ENCODE peak calls at places on chromosome 19, in four cellular contexts. S is HFF-Myc, W is AG04449, H is cardiac muscle cell. O is an unnamed sample.

GRCh38 chr19:40592170-40592569 is 9.0 kb upstream of the LTBP4 start:
- DNase-seq in H (peak), S (no peak), W (no peak), O (no peak)

GRCh38 chr19:10102787-10103236 is 334 bp upstream of the ANGPTL6 start:
- DNase-seq in S (no peak), H (no peak), W (no peak), O (no peak)

GRCh38 chr19:31350693-31351211 is 1.5 kb upstream of the TSHZ3 start:
- DNase-seq in W (no peak), H (peak), S (no peak), O (no peak)

GRCh38 chr19:49502866-49503581 is 6.8 kb downstream of the RPS11 start:
- DNase-seq in H (peak), S (peak), W (no peak), O (peak)

GRCh38 chr19:23101241-23101640 is 15.6 kb upstream of the ZNF730 start:
- DNase-seq in S (no peak), W (no peak), H (no peak), O (no peak)

GRCh38 chr19:1650627-1651009 is 1.8 kb downstream of the TCF3 start:
- DNase-seq in S (no peak), H (peak), W (no peak), O (no peak)

GRCh38 chr19:14369399-14370168 is 11.7 kb upstream of the ADGRE5 start:
- DNase-seq in H (peak), S (no peak), W (no peak), O (no peak)

GRCh38 chr19:5321851-5322681 is 18.5 kb downstream of the PTPRS start:
- DNase-seq in H (peak), S (no peak), W (no peak), O (no peak)

GRCh38 chr19:31269425-31270127 is 79.7 kb downstream of the TSHZ3 start:
- DNase-seq in H (no peak), W (no peak), S (no peak), O (no peak)

GRCh38 chr19:1312732-1313694 is 27.3 kb downstream of the EFNA2 start:
- DNase-seq in S (no peak), H (no peak), W (no peak), O (no peak)

GRCh38 chr19:35919306-35919705 is 11.2 kb upstream of the TYROBP start:
- DNase-seq in H (no peak), W (no peak), S (no peak), O (no peak)

GRCh38 chr19:56309511-56310185 is 5.0 kb downstream of the ZSCAN5A start:
- DNase-seq in H (peak), W (no peak), S (no peak), O (no peak)

GRCh38 chr19:15702590-15702930 is 25.3 kb upstream of the OR10H2 start:
- DNase-seq in S (peak), H (no peak), W (peak), O (no peak)
- TF ChIP-seq CTCF in S (no peak), H (no peak), W (no peak), O (no peak)

DNA sequence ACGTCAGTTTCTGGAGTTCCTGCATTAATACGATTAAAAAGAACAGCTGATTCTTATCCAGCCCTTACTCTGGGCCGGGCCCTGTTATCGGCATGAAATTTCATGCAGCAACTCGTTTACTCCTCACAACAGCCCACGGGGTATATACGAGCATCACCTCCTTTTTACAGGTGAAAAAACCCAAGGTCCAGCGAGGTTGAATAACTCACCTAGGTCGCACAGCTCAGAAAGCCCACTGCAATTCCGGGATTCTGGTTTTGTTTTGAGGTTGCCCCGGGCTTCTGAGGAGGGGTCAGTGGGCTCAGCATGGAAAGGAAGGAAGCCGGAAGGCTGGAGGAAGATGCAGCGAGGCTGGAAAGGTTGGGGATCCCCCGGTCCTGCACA is 577 bp upstream of the ACP7 start:
- DNase-seq in S (no peak), W (no peak), H (no peak), O (no peak)
- H3K4me3 ChIP-seq in S (no peak), W (peak), H (no peak), O (no peak)

GRCh38 chr19:7328647-7329046 is 20.1 kb upstream of the ARHGEF18 start:
- DNase-seq in W (no peak), S (no peak), H (no peak), O (no peak)
- TF ChIP-seq CTCF in W (no peak), S (no peak), H (no peak), O (no peak)

GRCh38 chr19:46788968-46789338 is 559 bp upstream of the SLC1A5 start:
- DNase-seq in W (no peak), H (no peak), S (no peak), O (no peak)
- H3K4me3 ChIP-seq in W (no peak), H (no peak), S (no peak), O (no peak)

GRCh38 chr19:29942404-29943261 is 594 bp downstream of the URI1 start:
- DNase-seq in S (no peak), H (peak), W (no peak), O (no peak)
- TF ChIP-seq CTCF in S (no peak), H (no peak), W (no peak), O (no peak)

DNA sequence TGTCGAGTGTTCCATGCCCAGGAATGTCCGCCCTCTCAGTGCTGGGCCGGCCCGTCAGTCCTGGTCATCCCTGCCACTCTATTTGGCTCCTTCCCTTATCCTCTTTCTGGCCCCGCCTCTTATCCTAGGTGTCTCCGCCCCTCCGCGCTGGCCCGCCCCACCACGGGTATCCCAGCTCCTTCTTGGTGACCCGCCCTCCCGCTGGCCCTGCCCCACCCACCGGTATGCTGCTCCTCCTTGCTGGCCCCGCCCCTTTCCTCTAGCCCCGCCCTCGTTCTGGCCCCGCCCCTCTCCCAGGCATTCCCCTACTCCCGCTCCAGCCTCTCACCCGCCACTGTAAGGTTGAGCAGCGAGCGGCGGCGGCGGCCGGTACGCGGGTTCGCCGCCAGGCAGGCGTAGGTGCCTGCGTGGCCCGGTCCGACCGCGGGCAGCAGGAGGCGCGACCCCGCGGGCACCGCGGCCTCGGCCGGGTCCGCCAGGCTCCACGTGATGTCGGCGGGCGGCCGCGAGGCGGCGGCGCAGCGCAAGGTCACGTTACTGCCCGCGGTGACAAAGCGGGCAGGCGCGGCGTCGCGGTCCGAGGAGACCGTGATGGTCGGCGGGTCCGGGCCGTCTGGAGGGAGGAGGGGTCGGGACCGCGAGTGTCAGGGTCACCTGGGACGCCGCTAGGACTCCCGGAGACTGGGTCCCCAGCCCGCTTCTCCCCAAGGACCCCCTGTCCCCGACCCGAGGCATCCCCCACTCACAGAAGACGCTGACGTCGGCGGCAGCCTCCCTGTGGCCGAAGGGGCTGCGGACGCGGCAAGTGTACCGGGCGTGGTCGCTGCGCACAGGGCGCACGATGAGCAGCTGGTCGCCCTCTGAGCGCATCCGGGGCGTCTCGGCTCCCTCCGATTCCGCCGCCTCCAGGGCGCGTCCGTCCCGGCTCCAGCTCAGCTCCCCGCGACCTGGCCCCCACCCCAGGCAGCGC is 2.0 kb downstream of the VSIG10L start:
- DNase-seq in H (peak), W (peak), S (no peak), O (peak)
- H3K4me3 ChIP-seq in H (peak), W (peak), S (peak), O (peak)

GRCh38 chr19:12841094-12841493 is 2.8 kb downstream of the MAST1 start:
- DNase-seq in S (no peak), H (peak), W (no peak), O (no peak)

GRCh38 chr19:12843999-12844732 is 5.9 kb downstream of the MAST1 start:
- DNase-seq in S (no peak), W (no peak), H (no peak), O (no peak)

GRCh38 chr19:12842511-12842910 is 4.2 kb downstream of the MAST1 start:
- DNase-seq in S (no peak), W (no peak), H (no peak), O (no peak)

GRCh38 chr19:12840091-12841079 is 2.1 kb downstream of the MAST1 start:
- DNase-seq in H (peak), W (no peak), S (peak), O (peak)

DNA sequence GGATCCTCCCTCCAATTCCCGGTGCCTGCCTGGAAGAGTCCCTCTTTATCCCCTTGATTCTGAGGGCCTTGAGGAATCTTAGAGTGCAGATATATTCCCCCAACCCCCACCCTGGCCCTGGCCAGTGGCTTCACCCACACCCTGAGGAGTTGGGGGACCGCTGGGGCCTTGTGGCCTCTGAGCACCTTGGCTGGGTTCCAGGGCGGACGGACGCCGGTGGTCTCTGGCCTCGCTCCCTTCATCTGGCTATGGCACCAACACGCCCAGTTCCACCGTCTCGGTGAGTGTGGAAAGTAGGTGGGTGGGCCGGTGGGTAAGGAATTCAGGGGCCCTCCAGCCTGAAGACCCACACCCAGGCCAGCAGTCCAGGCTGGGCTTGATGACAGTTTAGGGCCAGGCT is 5.0 kb downstream of the MAST1 start:
- DNase-seq in W (no peak), H (no peak), S (no peak), O (no peak)
- TF ChIP-seq CTCF in W (no peak), H (no peak), S (no peak), O (no peak)

O was measured in BJ.